ENCODE peak calls at places on chromosomes 11 and 22, in nine cellular contexts. G is amniotic stem cell; P is stimulated activated CD8-positive, alpha-beta memory T cell treated with anti-CD3 and anti-CD28 coated beads, Interleukin-15, amount 100 ng/mL, for 24 hours; I is GM19239; Q is Daoy; D is astrocyte; A is T-cell; E is stromal cell of bone marrow; M is T-helper 9 cell. J is an unnamed sample.

GRCh38 chr22:32917577-32918375 is 116.3 kb downstream of the TIMP3 start:
- DNase-seq in P (no peak), M (no peak), Q (no peak), A (no peak), E (no peak), D (no peak), I (no peak), G (no peak), J (no peak)

GRCh38 chr11:119373917-119374631 is 7.4 kb downstream of the USP2 start:
- DNase-seq in A (no peak), G (peak), D (peak), E (peak), P (no peak), I (no peak), M (peak), Q (peak), J (no peak)

GRCh38 chr22:16972311-16972710 is 35.7 kb downstream of the GAB4 start:
- DNase-seq in A (no peak), D (no peak), I (no peak), G (no peak), M (no peak), Q (no peak), P (no peak), E (no peak), J (no peak)

GRCh38 chr11:4891996-4892640 is 10.4 kb downstream of the OR51T1 start:
- DNase-seq in A (no peak), Q (peak), D (peak), E (peak), G (no peak), I (no peak), M (no peak), P (no peak), J (no peak)

GRCh38 chr11:93221539-93221938 is 23.7 kb upstream of the SLC36A4 start:
- DNase-seq in A (no peak), M (no peak), D (no peak), E (no peak), Q (no peak), G (no peak), I (no peak), P (no peak), J (no peak)

GRCh38 chr11:133064152-133064877 is 468.0 kb downstream of the OPCML start:
- DNase-seq in P (no peak), Q (peak), I (no peak), D (peak), E (peak), A (no peak), G (peak), M (no peak), J (peak)

GRCh38 chr22:37953437-37954179 is at the start of the genes C22orf23 and POLR2F:
- DNase-seq in D (peak), E (peak), A (peak), Q (peak), M (peak), I (peak), P (peak), G (peak), J (peak)

GRCh38 chr11:92837595-92837994 is 131.9 kb upstream of the MTNR1B start:
- DNase-seq in E (no peak), M (no peak), G (no peak), I (no peak), A (no peak), D (no peak), P (no peak), Q (no peak), J (no peak)

GRCh38 chr11:116499396-116500001 is 273.3 kb downstream of the BUD13 start:
- DNase-seq in A (no peak), P (peak), Q (peak), M (peak), E (peak), G (no peak), D (peak), I (peak), J (no peak)

GRCh38 chr11:33161120-33162005 is at the start of gene CSTF3:
- DNase-seq in P (peak), G (peak), Q (peak), A (peak), M (peak), D (peak), I (peak), E (peak), J (peak)

GRCh38 chr22:46974077-46974476 is 211.6 kb downstream of the TBC1D22A start:
- DNase-seq in I (no peak), D (no peak), Q (no peak), P (no peak), G (no peak), A (no peak), E (no peak), M (no peak), J (no peak)

GRCh38 chr11:69529001-69529400 is 47.5 kb downstream of the LINC01488 start:
- DNase-seq in M (no peak), I (no peak), D (no peak), P (no peak), E (no peak), A (no peak), Q (no peak), G (no peak), J (no peak)

J was measured in cortex of kidney.